ENCODE peak calls at places on chromosomes 16 and 17, in four cellular contexts. E is endothelial cell of umbilical vein, R is A549, N is sigmoid colon. K is an unnamed sample.

GRCh38 chr16:11067697-11068141 is 123.4 kb downstream of the CLEC16A start:
- DNase-seq in N (peak), E (no peak), R (no peak), K (no peak)

GRCh38 chr17:144936-145670 is 7.7 kb downstream of the SCGB1C2 start:
- DNase-seq in N (peak), R (no peak), E (no peak), K (no peak)

GRCh38 chr16:28310796-28311195 is 18.5 kb downstream of the SBK1 start:
- DNase-seq in E (no peak), N (no peak), R (no peak), K (no peak)

GRCh38 chr17:2232244-2232638 is 71.3 kb downstream of the SMG6 start:
- DNase-seq in R (no peak), N (no peak), E (peak), K (no peak)

GRCh38 chr17:2071024-2071385 is 16.1 kb downstream of the HIC1 start:
- DNase-seq in R (no peak), N (no peak), E (no peak), K (no peak)

GRCh38 chr16:84592718-84593117 is 25.2 kb downstream of the COTL1 start:
- DNase-seq in E (no peak), N (no peak), R (no peak), K (no peak)

GRCh38 chr17:60390881-60391418 is 983 bp downstream of the USP32 start:
- DNase-seq in N (no peak), E (peak), R (peak), K (no peak)

GRCh38 chr17:36768355-36768754 is 167.0 kb downstream of the MRM1 start:
- DNase-seq in N (no peak), E (no peak), R (no peak), K (no peak)

GRCh38 chr17:35743911-35744328 is 9.1 kb downstream of the GAS2L2 start:
- DNase-seq in N (peak), E (peak), R (no peak), K (no peak)

GRCh38 chr16:85335584-85336492 is 223.6 kb upstream of the CIBAR2 start:
- DNase-seq in R (no peak), N (no peak), E (no peak), K (no peak)

GRCh38 chr17:44038604-44039007 is 23.8 kb upstream of the TMEM101 start:
- DNase-seq in E (no peak), N (no peak), R (no peak), K (no peak)

GRCh38 chr17:16443390-16444257 is 28.3 kb downstream of the TRPV2 start:
- DNase-seq in N (no peak), R (no peak), E (no peak), K (no peak)

GRCh38 chr16:85856585-85856984 is 42.4 kb upstream of the IRF8 start:
- DNase-seq in E (no peak), R (no peak), N (no peak), K (no peak)

GRCh38 chr16:89476811-89477261 is 13.5 kb downstream of the ANKRD11 start:
- DNase-seq in N (no peak), R (no peak), E (no peak), K (no peak)

GRCh38 chr17:39782481-39782880 is 44.7 kb downstream of the GRB7 start:
- DNase-seq in N (no peak), E (peak), R (no peak), K (no peak)

GRCh38 chr16:70324998-70325765 is 21.5 kb upstream of the DDX19A start:
- DNase-seq in R (no peak), E (peak), N (no peak), K (no peak)
- TF ChIP-seq CTCF in R (no peak), E (no peak), N (no peak), K (no peak)

DNA sequence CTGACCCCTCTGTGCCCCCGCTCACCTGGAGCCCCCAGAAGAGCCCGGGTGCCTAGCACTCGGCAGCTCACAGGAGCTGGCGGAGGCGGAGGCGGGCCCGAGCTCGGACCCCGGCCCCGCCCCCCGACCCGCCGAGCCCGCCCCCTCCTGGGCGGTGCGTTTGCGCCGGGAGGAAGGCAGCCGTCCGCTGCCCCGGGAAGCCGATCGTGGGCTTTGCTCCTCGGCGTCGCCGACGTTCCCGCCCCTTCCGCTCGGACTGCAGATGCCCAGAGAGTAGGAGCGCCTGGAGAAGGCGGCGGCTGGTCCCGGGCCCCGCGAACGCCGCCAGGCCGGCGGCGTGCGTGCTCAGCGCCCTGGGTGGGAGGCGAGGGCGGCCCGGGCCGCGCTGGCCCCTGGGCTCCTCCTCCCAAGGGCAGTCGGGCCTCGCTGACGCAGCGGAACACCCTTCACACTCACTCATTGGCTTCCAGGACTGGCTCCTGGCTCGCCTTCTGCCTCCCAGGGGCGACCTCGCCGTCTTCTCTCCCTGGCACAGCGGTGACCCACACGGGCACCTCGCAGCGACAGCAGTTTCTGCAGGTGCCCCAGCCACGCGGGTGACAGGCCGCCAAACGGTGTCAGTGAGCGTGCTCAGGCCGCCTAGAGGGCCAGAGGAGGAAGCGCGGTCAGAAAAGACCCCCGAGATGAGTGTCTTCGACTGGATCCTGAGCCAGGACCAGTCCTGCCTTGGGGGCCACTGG is at the start of gene PLSCR3:
- DNase-seq in R (peak), E (peak), N (peak), K (peak)
- TF ChIP-seq CTCF in R (peak), E (no peak), N (peak), K (peak)

GRCh38 chr17:79107499-79108231 is 33.0 kb downstream of the ENGASE start:
- DNase-seq in R (no peak), N (no peak), E (no peak), K (no peak)

GRCh38 chr17:79108870-79109269 is 34.2 kb downstream of the ENGASE start:
- DNase-seq in R (no peak), E (no peak), N (no peak), K (no peak)

GRCh38 chr17:79111097-79111496 is 36.5 kb downstream of the ENGASE start:
- DNase-seq in E (no peak), N (no peak), R (no peak), K (no peak)

GRCh38 chr17:79108232-79108850 is 33.7 kb downstream of the ENGASE start:
- DNase-seq in E (no peak), R (no peak), N (no peak), K (no peak)

GRCh38 chr17:79109584-79109983 is 35.0 kb downstream of the ENGASE start:
- DNase-seq in N (no peak), E (no peak), R (peak), K (no peak)
- TF ChIP-seq CTCF in N (no peak), E (no peak), R (peak), K (peak)

GRCh38 chr17:50050431-50051032 is 5.4 kb upstream of the ITGA3 start:
- DNase-seq in N (no peak), E (no peak), R (no peak), K (no peak)
- TF ChIP-seq CTCF in N (no peak), E (no peak), R (peak), K (no peak)

GRCh38 chr17:68307443-68307842 is 16.1 kb downstream of the ARSG start:
- DNase-seq in N (no peak), R (no peak), E (no peak), K (no peak)
- TF ChIP-seq CTCF in N (no peak), R (no peak), E (no peak), K (no peak)

DNA sequence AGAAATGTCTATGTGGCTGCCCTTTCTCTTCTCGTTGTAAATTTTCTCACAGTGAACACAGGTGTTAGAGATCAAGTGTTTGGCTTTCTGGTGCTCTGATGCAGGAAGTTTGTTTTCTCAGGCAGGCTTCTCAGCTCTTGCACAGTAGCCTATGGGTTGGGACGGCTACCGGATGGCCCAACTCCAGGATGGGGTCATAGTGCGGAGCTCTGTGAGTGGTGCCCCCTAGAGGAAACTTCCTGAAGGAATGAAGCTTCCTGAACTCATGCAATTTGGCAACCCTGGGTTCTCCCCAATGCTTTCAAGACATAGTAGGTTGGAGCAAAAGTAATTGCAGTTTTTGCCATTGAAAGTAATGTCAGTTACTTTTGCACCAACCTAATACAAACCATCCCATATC is 407.5 kb upstream of the HSBP1 start:
- DNase-seq in R (no peak), E (no peak), N (no peak), K (no peak)
- TF ChIP-seq CTCF in R (no peak), E (no peak), N (no peak), K (no peak)

GRCh38 chr16:50457423-50457822 is 88.6 kb upstream of the BRD7 start:
- DNase-seq in E (no peak), N (peak), R (no peak), K (no peak)
- TF ChIP-seq CTCF in E (no peak), N (no peak), R (no peak), K (no peak)

GRCh38 chr17:33154869-33155455 is 138.1 kb downstream of the ASIC2 start:
- DNase-seq in E (no peak), N (no peak), R (no peak), K (no peak)
- TF ChIP-seq CTCF in E (no peak), N (no peak), R (no peak), K (no peak)

DNA sequence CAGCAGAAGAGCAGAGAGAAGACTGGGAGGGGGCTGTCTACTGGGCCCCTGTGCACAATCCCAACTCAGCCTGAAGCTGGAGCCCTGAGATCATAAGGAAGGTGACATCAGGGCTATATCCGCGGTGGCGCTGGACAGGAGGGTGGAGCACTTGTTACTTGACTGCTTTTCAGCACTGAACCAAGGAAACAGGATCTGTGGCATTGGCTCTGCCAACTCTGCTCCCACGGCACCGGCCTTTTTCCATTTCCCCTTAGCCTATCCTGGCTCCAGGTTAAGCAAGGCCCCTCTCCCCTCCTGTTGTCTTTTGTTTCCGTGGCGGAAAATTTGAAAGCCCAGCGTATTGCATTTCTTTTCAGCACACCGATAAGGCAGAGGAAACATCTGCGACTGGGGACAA is 125.0 kb upstream of the IRX3 start:
- DNase-seq in E (no peak), R (no peak), N (no peak), K (no peak)
- TF ChIP-seq CTCF in E (no peak), R (no peak), N (no peak), K (no peak)

DNA sequence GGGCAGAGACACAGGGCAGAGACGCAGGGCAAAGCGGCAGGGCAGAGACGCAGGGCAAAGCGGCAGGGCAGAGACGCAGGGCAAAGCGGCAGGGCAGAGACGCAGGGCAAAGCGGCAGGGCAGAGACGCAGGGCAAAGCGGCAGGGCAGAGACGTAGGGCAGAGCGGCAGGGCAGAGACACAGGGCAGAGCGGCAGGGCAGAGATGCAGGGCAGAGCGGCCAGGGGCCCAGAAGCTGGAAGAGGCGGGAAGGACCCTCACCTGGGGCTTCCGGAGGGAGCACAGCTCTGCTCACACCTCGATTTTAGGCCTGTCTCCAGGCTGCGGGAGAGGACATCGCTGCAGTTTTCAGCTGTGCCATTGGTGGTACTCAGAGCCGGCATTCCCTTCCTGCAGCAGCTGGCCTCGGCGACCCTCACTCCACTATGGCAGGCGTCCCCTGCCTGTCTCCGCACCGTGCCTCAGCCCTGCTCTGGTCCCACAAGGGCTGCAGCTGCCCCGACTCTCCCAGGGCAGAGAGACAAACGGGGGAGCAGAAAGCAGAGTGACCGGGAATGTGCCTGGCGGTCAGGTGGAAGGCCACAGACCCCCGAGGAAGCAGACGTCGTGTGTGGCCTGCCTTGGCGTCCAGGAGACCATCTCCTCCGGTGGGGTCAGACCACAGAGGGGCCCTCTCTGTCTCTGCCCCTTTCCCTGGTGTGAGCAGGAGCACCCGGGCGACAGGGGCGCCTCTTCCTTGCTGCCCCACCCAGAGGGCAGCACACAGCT is 29.9 kb downstream of the SOX8 start:
- DNase-seq in E (no peak), R (no peak), N (no peak), K (no peak)
- TF ChIP-seq CTCF in E (no peak), R (no peak), N (no peak), K (no peak)

K was measured in kidney epithelial cell.